ENCODE peak calls at places on chromosome 2, in eight cellular contexts. C is mammary epithelial cell, P is WERI-Rb-1, A is spleen, T is heart right ventricle, Q is tibial artery, X is heart left ventricle, R is astrocyte. J is an unnamed sample. For H3K9me3, the result is how much of the 10 kb centered on the place peaks cover.

GRCh38 chr2:138157372-138157771 is 193.1 kb downstream of the HNMT start:
- DNase-seq in C (no peak), P (no peak), R (no peak), Q (no peak), T (no peak), A (no peak), X (no peak), J (no peak)

GRCh38 chr2:145800201-145801091 is 1280.5 kb upstream of the ZEB2 start:
- DNase-seq in T (no peak), P (no peak), Q (no peak), X (no peak), A (no peak), C (peak), R (peak), J (no peak)

GRCh38 chr2:204950695-204951094 is 405.4 kb downstream of the PARD3B start:
- DNase-seq in R (peak), A (no peak), C (no peak), Q (no peak), P (no peak), T (no peak), X (no peak), J (no peak)

GRCh38 chr2:216426166-216426777 is 14.0 kb downstream of the SMARCAL1 start:
- DNase-seq in Q (no peak), A (no peak), T (no peak), R (no peak), X (no peak), C (no peak), P (no peak), J (no peak)

GRCh38 chr2:138722316-138722715 is 57.9 kb downstream of the NXPH2 start:
- DNase-seq in P (no peak), X (peak), T (peak), C (no peak), A (no peak), Q (peak), R (no peak), J (no peak)

GRCh38 chr2:47069628-47070154 is 85.4 kb downstream of the STPG4 start:
- DNase-seq in R (peak), Q (peak), C (peak), A (no peak), T (peak), P (no peak), X (peak), J (peak)

GRCh38 chr2:46828491-46829239 is 86.9 kb downstream of the MCFD2 start:
- DNase-seq in A (no peak), R (no peak), X (no peak), T (no peak), Q (peak), P (no peak), C (no peak), J (no peak)

GRCh38 chr2:158629116-158629515 is 166.0 kb upstream of the DAPL1 start:
- DNase-seq in C (no peak), Q (no peak), P (no peak), T (no peak), R (no peak), A (no peak), X (no peak), J (no peak)

GRCh38 chr2:44126106-44126797 is 42.4 kb upstream of the PPM1B start:
- DNase-seq in T (no peak), A (no peak), Q (no peak), P (no peak), X (no peak), C (peak), R (no peak), J (no peak)

GRCh38 chr2:48248251-48248933 is 281.6 kb upstream of the STON1 start:
- DNase-seq in A (no peak), P (no peak), R (peak), C (peak), X (no peak), Q (no peak), T (no peak), J (no peak)

GRCh38 chr2:124572953-124573634 is 548.0 kb downstream of the CNTNAP5 start:
- DNase-seq in C (no peak), P (no peak), X (no peak), A (no peak), R (no peak), T (no peak), Q (no peak), J (no peak)

GRCh38 chr2:134718956-134719814 is at the start of gene TMEM163:
- DNase-seq in A (peak), T (peak), R (no peak), X (no peak), Q (no peak), P (peak), C (no peak), J (no peak)

GRCh38 chr2:236731767-236732580 is 162.3 kb downstream of the ACKR3 start:
- DNase-seq in Q (peak), R (peak), C (peak), T (peak), P (peak), X (peak), A (no peak), J (peak)

GRCh38 chr2:79876430-79876829 is 363.6 kb downstream of the CTNNA2 start:
- DNase-seq in P (peak), Q (no peak), A (no peak), C (no peak), X (no peak), R (no peak), T (no peak), J (peak)

GRCh38 chr2:218035463-218036100 is 32.8 kb upstream of the TNS1 start:
- DNase-seq in T (no peak), C (no peak), A (no peak), R (no peak), P (no peak), Q (no peak), X (no peak), J (no peak)

GRCh38 chr2:219461669-219462068 is 27.0 kb downstream of the SPEG start:
- DNase-seq in C (no peak), R (no peak), X (no peak), P (no peak), T (peak), Q (no peak), A (no peak), J (no peak)

GRCh38 chr2:163182764-163183354 is 344.3 kb upstream of the KCNH7 start:
- DNase-seq in A (no peak), C (no peak), Q (no peak), T (no peak), R (peak), X (no peak), P (no peak), J (no peak)

GRCh38 chr2:160295519-160296231 is 95.6 kb upstream of the ITGB6 start:
- DNase-seq in Q (no peak), T (no peak), C (no peak), X (no peak), P (no peak), R (no peak), A (no peak), J (no peak)

GRCh38 chr2:62215306-62216064 is 19.6 kb downstream of the B3GNT2 start:
- DNase-seq in P (peak), A (no peak), X (no peak), Q (no peak), T (no peak), C (no peak), R (peak), J (peak)

GRCh38 chr2:112542123-112542973 is at the start of gene POLR1B:
- DNase-seq in Q (peak), X (peak), P (peak), A (peak), R (peak), T (peak), C (peak), J (peak)

GRCh38 chr2:23324281-23324680 is 60.7 kb upstream of the KLHL29 start:
- DNase-seq in T (no peak), X (no peak), P (no peak), A (no peak), R (no peak), C (no peak), Q (no peak), J (no peak)

GRCh38 chr2:66813525-66813924 is 378.6 kb downstream of the MEIS1 start:
- DNase-seq in A (no peak), T (no peak), C (no peak), Q (no peak), X (no peak), R (peak), P (no peak), J (no peak)

GRCh38 chr2:81196933-81197628 is 892.5 kb upstream of the LRRTM1 start:
- DNase-seq in T (no peak), R (no peak), P (no peak), Q (no peak), A (peak), C (no peak), X (no peak), J (no peak)

GRCh38 chr2:182115258-182115657 is 129.6 kb downstream of the PPP1R1C start:
- DNase-seq in X (no peak), P (no peak), A (no peak), R (no peak), C (peak), Q (no peak), T (no peak), J (no peak)

GRCh38 chr2:24840962-24841945 is 48.0 kb downstream of the CENPO start:
- DNase-seq in P (no peak), A (peak), Q (no peak), R (no peak), X (peak), T (no peak), C (no peak), J (no peak)

GRCh38 chr2:38653715-38654494 is 12.0 kb upstream of the GALM start:
- DNase-seq in R (no peak), C (peak), Q (no peak), T (no peak), X (no peak), A (no peak), P (no peak), J (no peak)

GRCh38 chr2:188076149-188077056 is 215.3 kb upstream of the GULP1 start:
- DNase-seq in P (no peak), C (no peak), A (no peak), X (no peak), R (no peak), Q (no peak), T (no peak), J (no peak)

GRCh38 chr2:226380679-226381078 is 418.9 kb downstream of the IRS1 start:
- DNase-seq in X (peak), R (no peak), C (no peak), T (peak), Q (no peak), A (no peak), P (no peak), J (no peak)

GRCh38 chr2:183059561-183059960 is 19.0 kb upstream of the DUSP19 start:
- DNase-seq in R (peak), T (no peak), Q (no peak), C (peak), X (no peak), P (no peak), A (no peak), J (no peak)

GRCh38 chr2:216560695-216561370 is 62.2 kb downstream of the RPL37A start:
- DNase-seq in T (no peak), Q (peak), R (peak), P (no peak), A (no peak), X (no peak), C (no peak), J (no peak)

GRCh38 chr2:225190987-225191386 is 148.7 kb upstream of the DOCK10 start:
- DNase-seq in T (no peak), A (no peak), Q (no peak), R (no peak), C (no peak), P (no peak), X (no peak), J (no peak)

GRCh38 chr2:77954931-77955330 is 432.8 kb upstream of the LRRTM4 start:
- DNase-seq in C (no peak), T (no peak), R (no peak), X (no peak), Q (no peak), P (no peak), A (no peak), J (no peak)

DNA sequence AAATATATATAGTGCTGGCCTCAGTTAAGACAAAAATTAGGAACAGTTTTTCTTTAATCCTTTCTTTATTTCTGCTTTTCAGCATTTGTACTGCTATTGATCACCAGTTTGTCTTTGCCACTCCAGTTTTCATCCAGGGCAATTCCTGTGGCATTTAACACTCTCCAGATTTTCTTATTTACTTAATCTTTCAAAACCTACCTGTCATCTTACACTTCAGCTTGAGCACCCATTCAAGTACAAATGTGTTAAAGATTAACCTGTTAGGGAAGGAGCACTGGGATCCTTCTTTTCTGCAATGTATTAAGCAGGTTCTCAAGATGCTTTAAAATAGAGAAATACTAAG is 101.8 kb upstream of the SCN1A start:
- DNase-seq in C (no peak), Q (no peak), A (no peak), R (no peak), X (no peak), P (no peak), T (no peak), J (no peak)
- H3K4me3 ChIP-seq in C (no peak), Q (no peak), A (no peak), R (no peak), X (no peak), P (no peak), T (no peak), J (no peak)

GRCh38 chr2:148557844-148558436 is 86.6 kb upstream of the EPC2 start:
- DNase-seq in R (no peak), P (no peak), X (no peak), T (no peak), C (no peak), Q (no peak), A (no peak), J (no peak)
- TF ChIP-seq CTCF in R (no peak), P (peak), X (no peak), T (no peak), C (no peak), Q (no peak), A (no peak), J (peak)

DNA sequence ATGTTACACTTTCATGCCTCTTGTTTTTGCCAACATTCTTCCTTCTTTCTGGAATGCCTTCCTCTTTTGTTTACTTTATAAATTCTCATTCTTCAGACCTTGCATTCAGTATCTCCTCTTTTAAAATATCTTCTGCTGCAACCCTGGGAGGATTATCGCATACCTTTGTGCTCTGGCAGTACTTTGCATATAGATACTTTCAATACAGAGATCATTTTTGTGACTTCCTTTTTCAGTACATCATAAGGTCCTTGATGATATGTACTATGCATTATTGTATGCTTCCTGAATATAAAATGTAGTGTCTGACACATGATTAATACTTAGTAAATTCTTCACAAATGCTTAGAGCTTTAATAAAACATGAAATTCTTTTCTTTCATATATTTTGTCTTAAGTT is 538.7 kb downstream of the TRIB2 start:
- DNase-seq in A (no peak), R (no peak), T (no peak), C (no peak), Q (no peak), P (no peak), X (no peak), J (no peak)
- H3K9me3 ChIP-seq in A (under half), R (under half), T (under half), C (under half), Q (under half), P (under half), X (under half), J (under half)

DNA sequence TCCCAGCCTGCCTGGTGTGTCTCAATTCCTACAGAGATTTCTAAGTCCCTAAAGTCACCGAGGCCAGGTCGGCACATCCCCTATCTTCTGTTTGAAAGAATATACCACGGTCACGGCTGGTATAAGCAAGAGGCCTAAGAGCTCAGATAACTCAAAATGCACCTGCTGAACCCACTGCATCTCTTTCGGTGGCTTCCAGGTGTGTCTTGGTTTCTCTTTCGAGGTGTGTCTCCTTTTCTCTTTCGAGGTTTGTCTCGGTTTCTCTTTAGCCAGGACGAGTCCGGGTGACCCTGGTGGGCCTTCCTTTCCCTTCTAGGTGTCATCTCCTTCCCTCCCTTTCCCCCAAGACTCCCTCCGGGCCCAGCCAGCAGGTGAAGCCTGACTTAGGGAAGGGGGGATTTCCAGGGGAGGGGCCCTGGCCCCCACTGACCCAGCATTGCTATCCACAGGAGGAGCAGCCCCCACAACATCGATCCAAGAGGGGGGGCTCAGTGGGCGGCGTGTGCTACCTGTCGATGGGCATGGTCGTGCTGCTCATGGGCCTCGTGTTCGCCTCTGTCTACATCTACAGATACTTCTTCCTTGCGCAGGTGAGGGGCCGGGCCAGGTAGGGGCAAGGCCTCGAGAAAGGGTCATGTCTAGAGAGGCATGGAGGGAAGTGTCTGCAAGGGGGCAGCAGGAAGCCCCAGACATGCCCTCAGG is 8.4 kb downstream of the ITM2C start:
- DNase-seq in T (no peak), C (no peak), R (no peak), A (no peak), P (no peak), Q (no peak), X (no peak), J (no peak)
- H3K4me3 ChIP-seq in T (no peak), C (no peak), R (no peak), A (no peak), P (no peak), Q (no peak), X (no peak), J (no peak)

GRCh38 chr2:72602095-72602494 is 223.7 kb downstream of the EXOC6B start:
- DNase-seq in C (no peak), R (no peak), X (no peak), P (no peak), A (no peak), T (no peak), Q (no peak), J (no peak)

GRCh38 chr2:72603481-72603880 is 222.4 kb downstream of the EXOC6B start:
- DNase-seq in Q (no peak), C (no peak), T (no peak), P (no peak), X (no peak), A (no peak), R (peak), J (no peak)

GRCh38 chr2:72607189-72607588 is 218.6 kb downstream of the EXOC6B start:
- DNase-seq in X (no peak), A (no peak), Q (no peak), T (no peak), P (no peak), C (no peak), R (no peak), J (no peak)

GRCh38 chr2:72602711-72603110 is 223.1 kb downstream of the EXOC6B start:
- DNase-seq in C (no peak), R (no peak), A (no peak), Q (no peak), X (no peak), T (no peak), P (no peak), J (no peak)

GRCh38 chr2:72605836-72606442 is 219.9 kb downstream of the EXOC6B start:
- DNase-seq in T (no peak), Q (no peak), R (no peak), C (no peak), A (no peak), X (no peak), P (no peak), J (no peak)
- TF ChIP-seq CTCF in T (peak), Q (peak), R (peak), C (peak), A (peak), X (peak), P (no peak), J (peak)

J was measured in BE2C.